ENCODE peak calls at places on chromosomes 16 and 17, in six cellular contexts. Y is GM23338, H is breast epithelium, V is stomach, P is prostate gland, G is SK-N-SH. W is an unnamed sample.

GRCh38 chr16:15913046-15913698 is 24.8 kb upstream of the CEP20 start:
- DNase-seq in G (no peak), V (no peak), P (no peak), H (no peak), Y (no peak), W (no peak)

GRCh38 chr16:65066646-65067045 is 55.2 kb downstream of the CDH11 start:
- DNase-seq in V (no peak), P (no peak), Y (no peak), H (no peak), G (no peak), W (no peak)

GRCh38 chr17:79619636-79620206 is 8.9 kb upstream of the RBFOX3 start:
- DNase-seq in H (peak; percentile 17), Y (no peak), G (peak; percentile 29), V (no peak), P (no peak), W (peak; percentile 4)

GRCh38 chr17:19398301-19399181 is 11.6 kb upstream of the MFAP4 start:
- DNase-seq in V (peak; percentile 54), G (peak; percentile 57), H (no peak), P (no peak), Y (no peak), W (peak; percentile 85)

GRCh38 chr17:42411905-42412679 is 11.0 kb downstream of the CAVIN1 start:
- DNase-seq in Y (no peak), P (no peak), H (no peak), G (no peak), V (no peak), W (no peak)

GRCh38 chr17:21004016-21004930 is 38.5 kb downstream of the USP22 start:
- DNase-seq in V (no peak), P (no peak), H (no peak), G (no peak), Y (no peak), W (no peak)

GRCh38 chr17:65362826-65363225 is 198.6 kb downstream of the AXIN2 start:
- DNase-seq in V (no peak), Y (no peak), P (no peak), H (no peak), G (no peak), W (no peak)

GRCh38 chr17:79106958-79107357 is 32.3 kb downstream of the ENGASE start:
- DNase-seq in G (no peak), P (no peak), V (no peak), H (no peak), Y (no peak), W (no peak)

GRCh38 chr17:8506145-8506544 is 70.5 kb downstream of the NDEL1 start:
- DNase-seq in P (no peak), Y (no peak), V (no peak), H (no peak), G (no peak), W (no peak)

GRCh38 chr17:48757524-48757961 is 29.0 kb upstream of the HOXB13 start:
- DNase-seq in P (no peak), V (no peak), Y (no peak), H (no peak), G (no peak), W (no peak)

GRCh38 chr17:71184716-71185115 is 936.1 kb upstream of the SOX9 start:
- DNase-seq in G (no peak), H (no peak), V (no peak), Y (no peak), P (no peak), W (no peak)

GRCh38 chr17:75783803-75784472 is 668 bp upstream of the UNK start:
- DNase-seq in G (no peak), P (no peak), H (no peak), Y (peak; percentile 38), V (peak; percentile 60), W (peak; percentile 44)

GRCh38 chr16:86604436-86605220 is 26.3 kb downstream of the FOXL1 start:
- DNase-seq in V (no peak), P (no peak), G (no peak), H (no peak), Y (no peak), W (no peak)

GRCh38 chr16:30380072-30380471 is 2.3 kb downstream of the SEPTIN1 start:
- DNase-seq in G (no peak), H (no peak), Y (no peak), V (no peak), P (no peak), W (no peak)

GRCh38 chr16:71610447-71610846 is 15.5 kb upstream of the MARVELD3 start:
- DNase-seq in G (no peak), V (no peak), H (no peak), P (no peak), Y (peak; percentile 14), W (no peak)

GRCh38 chr17:45302649-45303173 is 14.1 kb downstream of the MAP3K14 start:
- DNase-seq in P (no peak), Y (peak; percentile 7), H (no peak), G (no peak), V (no peak), W (peak; percentile 60)

GRCh38 chr17:59620518-59621259 is 994 bp downstream of the CLTC start:
- DNase-seq in G (peak; percentile 59), P (peak; percentile 27), Y (peak; percentile 50), H (no peak), V (peak; percentile 49), W (peak; percentile 49)

GRCh38 chr17:50196826-50197225 is 4.6 kb downstream of the COL1A1 start:
- DNase-seq in V (no peak), P (no peak), G (no peak), Y (no peak), H (no peak), W (no peak)

GRCh38 chr16:47925811-47926460 is 229.9 kb downstream of the ABCC12 start:
- DNase-seq in G (no peak), H (no peak), V (no peak), Y (no peak), P (no peak), W (no peak)

GRCh38 chr17:45291170-45291805 is 25.5 kb downstream of the MAP3K14 start:
- DNase-seq in V (no peak), Y (no peak), P (no peak), G (no peak), H (no peak), W (no peak)

GRCh38 chr16:77295896-77296295 is 96.7 kb downstream of the SYCE1L start:
- DNase-seq in Y (no peak), G (no peak), P (no peak), V (no peak), H (no peak), W (no peak)

GRCh38 chr16:17331071-17331521 is 139.7 kb downstream of the XYLT1 start:
- DNase-seq in H (no peak), P (no peak), Y (no peak), V (no peak), G (no peak), W (no peak)

DNA sequence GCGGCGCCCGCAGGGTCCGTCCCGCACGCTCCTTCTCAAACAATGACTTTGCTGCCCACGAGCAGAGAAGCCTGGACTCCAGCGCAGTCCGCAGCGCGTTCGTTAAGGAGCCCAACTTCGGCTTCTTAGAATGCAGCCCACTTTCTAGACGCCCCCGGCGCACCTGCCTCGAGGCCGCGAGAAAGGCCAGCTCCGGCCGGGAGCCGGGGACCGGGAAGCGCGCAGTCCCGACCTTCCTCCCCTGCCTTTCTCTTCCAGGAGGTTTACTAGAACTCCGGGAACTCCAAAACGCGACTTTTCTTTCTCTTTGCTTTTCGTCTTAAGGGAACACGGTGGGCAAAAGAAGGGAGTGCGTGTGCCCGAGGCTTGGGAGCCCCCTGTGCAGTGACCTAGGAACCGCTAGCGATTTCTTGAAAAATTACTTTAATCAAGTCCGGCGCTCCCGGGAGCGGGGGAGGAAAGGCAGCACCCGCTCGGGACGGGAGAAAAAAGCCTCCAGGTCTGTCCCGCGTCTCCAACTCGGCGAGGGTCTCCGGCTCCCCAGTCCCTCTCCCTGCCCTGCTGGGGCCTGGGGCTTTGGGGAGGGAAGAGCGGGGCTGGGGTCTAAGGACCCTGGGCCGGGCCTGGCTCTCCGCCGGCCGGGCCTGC is 2.6 kb downstream of the HNF1B start:
- DNase-seq in Y (peak; percentile 70), G (peak; percentile 62), P (peak; percentile 18), H (no peak), V (peak; percentile 37), W (no peak)
- H3K27me3 ChIP-seq in Y (peaks cover 100% of the 10 kb centered on the region), G (peaks cover 63% of the 10 kb centered on the region), P (peaks cover 2% of the 10 kb centered on the region), H (peaks cover 90% of the 10 kb centered on the region), V (peaks cover 59% of the 10 kb centered on the region), W (peaks cover 99% of the 10 kb centered on the region)

GRCh38 chr17:28570716-28571254 is 539 bp downstream of the PIGS start:
- DNase-seq in Y (peak; percentile 71), G (peak; percentile 67), V (no peak), P (peak; percentile 55), H (no peak), W (peak; percentile 53)

GRCh38 chr17:28572294-28573099 is 1.2 kb upstream of the PIGS start:
- DNase-seq in Y (no peak), V (no peak), H (no peak), P (no peak), G (no peak), W (no peak)

GRCh38 chr17:28567604-28568003 is 3.7 kb downstream of the PIGS start:
- DNase-seq in V (no peak), H (no peak), P (no peak), G (no peak), Y (no peak), W (no peak)

GRCh38 chr17:28571255-28572122 is at the start of gene PIGS:
- DNase-seq in Y (peak; percentile 98), G (peak; percentile 98), P (peak; percentile 97), H (peak; percentile 94), V (peak; percentile 97), W (peak; percentile 97)

DNA sequence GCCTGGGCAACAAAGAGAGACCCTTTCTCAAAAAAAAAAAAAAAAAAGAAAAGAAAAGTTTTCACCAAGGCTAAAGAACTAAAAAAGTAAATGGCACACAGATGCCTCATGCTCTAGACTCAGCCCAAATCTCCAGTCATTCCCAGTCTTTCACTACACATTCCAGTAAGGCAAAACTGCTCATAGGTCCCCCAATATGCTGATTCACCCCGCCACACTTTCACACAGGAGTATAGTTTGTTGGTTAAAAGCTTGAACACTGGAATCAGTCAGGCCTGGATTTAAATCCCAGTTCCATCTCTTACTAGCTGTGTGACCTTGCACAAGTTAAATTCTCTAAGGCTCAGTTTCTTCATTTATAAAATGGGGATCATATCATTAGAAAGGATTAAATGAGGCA is 1.9 kb downstream of the PIGS start:
- DNase-seq in H (no peak), P (no peak), Y (no peak), V (no peak), G (no peak), W (no peak)
- TF ChIP-seq POLR2AphosphoS5 in H (no peak), P (no peak), Y (no peak), V (no peak), G (no peak), W (no peak)

GRCh38 chr17:58279736-58280479 is 827 bp downstream of the MPO start:
- DNase-seq in Y (no peak), H (no peak), G (peak; percentile 35), P (no peak), V (no peak), W (no peak)
- H3K27me3 ChIP-seq in Y (peaks cover 30% of the 10 kb centered on the region), H (peaks cover 10% of the 10 kb centered on the region), G (peaks cover 32% of the 10 kb centered on the region), P (no peaks in the 10 kb centered on the region), V (peaks cover 7% of the 10 kb centered on the region), W (peaks cover 41% of the 10 kb centered on the region)

GRCh38 chr16:53870831-53871230 is 166.9 kb downstream of the FTO start:
- DNase-seq in V (no peak), Y (no peak), H (no peak), G (no peak), P (no peak), W (no peak)

GRCh38 chr16:53864819-53865491 is 161.0 kb downstream of the FTO start:
- DNase-seq in H (no peak), Y (no peak), P (no peak), V (no peak), G (no peak), W (no peak)

GRCh38 chr16:53866520-53866919 is 162.6 kb downstream of the FTO start:
- DNase-seq in Y (no peak), G (no peak), P (no peak), H (no peak), V (no peak), W (no peak)

GRCh38 chr16:53863861-53864260 is 159.9 kb downstream of the FTO start:
- DNase-seq in P (no peak), H (no peak), Y (no peak), V (no peak), G (no peak), W (no peak)

GRCh38 chr16:53865492-53865863 is 161.5 kb downstream of the FTO start:
- DNase-seq in P (no peak), Y (peak; percentile 49), G (no peak), H (no peak), V (no peak), W (no peak)
- TF ChIP-seq POLR2AphosphoS5 in P (no peak), Y (no peak), G (no peak), H (no peak), V (no peak), W (no peak)

W was measured in transverse colon.